ENCODE peak calls at places on chromosomes 1 and 21, in eight cellular contexts. One of them, this sample, is unnamed. For H3K27me3, the result is how much of the 10 kb centered on the place peaks cover.

GRCh38 chr1:36691374-36691773 is 208.7 kb upstream of the CSF3R start:
- DNase-seq in CD8-positive, alpha-beta memory T cell: no peak
- DNase-seq in testis: no peak
- DNase-seq in brain microvascular endothelial cell: no peak
- DNase-seq in CD4-positive, CD25-positive, alpha-beta regulatory T cell: no peak
- DNase-seq in neuronal stem cell: no peak
- DNase-seq in thoracic aorta: no peak
- DNase-seq in mammary epithelial cell: peak
- DNase-seq in this sample: no peak

GRCh38 chr1:57674803-57675202 is 250.9 kb upstream of the DAB1 start:
- DNase-seq in CD4-positive, CD25-positive, alpha-beta regulatory T cell: no peak
- DNase-seq in thoracic aorta: no peak
- DNase-seq in mammary epithelial cell: peak
- DNase-seq in brain microvascular endothelial cell: no peak
- DNase-seq in testis: no peak
- DNase-seq in CD8-positive, alpha-beta memory T cell: no peak
- DNase-seq in neuronal stem cell: no peak
- DNase-seq in this sample: no peak

GRCh38 chr1:187079330-187079729 is 250.6 kb downstream of the PLA2G4A start:
- DNase-seq in thoracic aorta: no peak
- DNase-seq in testis: no peak
- DNase-seq in mammary epithelial cell: no peak
- DNase-seq in CD8-positive, alpha-beta memory T cell: no peak
- DNase-seq in brain microvascular endothelial cell: no peak
- DNase-seq in CD4-positive, CD25-positive, alpha-beta regulatory T cell: no peak
- DNase-seq in neuronal stem cell: no peak
- DNase-seq in this sample: no peak

GRCh38 chr1:109438798-109439297 is 12.6 kb upstream of the PSMA5 start:
- DNase-seq in CD4-positive, CD25-positive, alpha-beta regulatory T cell: no peak
- DNase-seq in thoracic aorta: no peak
- DNase-seq in testis: no peak
- DNase-seq in CD8-positive, alpha-beta memory T cell: no peak
- DNase-seq in neuronal stem cell: no peak
- DNase-seq in brain microvascular endothelial cell: peak
- DNase-seq in mammary epithelial cell: peak
- DNase-seq in this sample: no peak

GRCh38 chr1:245213066-245213465 is 58.3 kb downstream of the KIF26B start:
- DNase-seq in mammary epithelial cell: no peak
- DNase-seq in CD4-positive, CD25-positive, alpha-beta regulatory T cell: no peak
- DNase-seq in brain microvascular endothelial cell: no peak
- DNase-seq in testis: no peak
- DNase-seq in thoracic aorta: no peak
- DNase-seq in neuronal stem cell: no peak
- DNase-seq in CD8-positive, alpha-beta memory T cell: no peak
- DNase-seq in this sample: no peak

GRCh38 chr1:243233908-243234307 is 21.2 kb downstream of the CEP170 start:
- DNase-seq in CD4-positive, CD25-positive, alpha-beta regulatory T cell: no peak
- DNase-seq in CD8-positive, alpha-beta memory T cell: no peak
- DNase-seq in thoracic aorta: no peak
- DNase-seq in mammary epithelial cell: no peak
- DNase-seq in testis: no peak
- DNase-seq in neuronal stem cell: no peak
- DNase-seq in brain microvascular endothelial cell: peak
- DNase-seq in this sample: no peak

GRCh38 chr1:41365772-41366427 is 4.7 kb downstream of the FOXO6 start:
- DNase-seq in CD8-positive, alpha-beta memory T cell: peak
- DNase-seq in neuronal stem cell: no peak
- DNase-seq in testis: no peak
- DNase-seq in brain microvascular endothelial cell: no peak
- DNase-seq in mammary epithelial cell: no peak
- DNase-seq in thoracic aorta: no peak
- DNase-seq in CD4-positive, CD25-positive, alpha-beta regulatory T cell: no peak
- DNase-seq in this sample: no peak

GRCh38 chr1:212688338-212689047 is 11.1 kb downstream of the BATF3 start:
- DNase-seq in brain microvascular endothelial cell: no peak
- DNase-seq in neuronal stem cell: no peak
- DNase-seq in testis: no peak
- DNase-seq in mammary epithelial cell: no peak
- DNase-seq in CD8-positive, alpha-beta memory T cell: no peak
- DNase-seq in thoracic aorta: no peak
- DNase-seq in CD4-positive, CD25-positive, alpha-beta regulatory T cell: no peak
- DNase-seq in this sample: no peak

GRCh38 chr1:221217029-221217428 is 337.8 kb downstream of the HLX start:
- DNase-seq in mammary epithelial cell: no peak
- DNase-seq in brain microvascular endothelial cell: no peak
- DNase-seq in neuronal stem cell: no peak
- DNase-seq in CD8-positive, alpha-beta memory T cell: no peak
- DNase-seq in testis: no peak
- DNase-seq in thoracic aorta: no peak
- DNase-seq in CD4-positive, CD25-positive, alpha-beta regulatory T cell: no peak
- DNase-seq in this sample: no peak

GRCh38 chr1:9231648-9232332 is 2.8 kb upstream of the H6PD start:
- DNase-seq in CD8-positive, alpha-beta memory T cell: no peak
- DNase-seq in neuronal stem cell: no peak
- DNase-seq in mammary epithelial cell: peak
- DNase-seq in CD4-positive, CD25-positive, alpha-beta regulatory T cell: no peak
- DNase-seq in testis: no peak
- DNase-seq in brain microvascular endothelial cell: peak
- DNase-seq in thoracic aorta: no peak
- DNase-seq in this sample: no peak

GRCh38 chr1:147496044-147496443 is 45.3 kb upstream of the BCL9 start:
- DNase-seq in testis: no peak
- DNase-seq in neuronal stem cell: no peak
- DNase-seq in CD4-positive, CD25-positive, alpha-beta regulatory T cell: no peak
- DNase-seq in CD8-positive, alpha-beta memory T cell: no peak
- DNase-seq in brain microvascular endothelial cell: no peak
- DNase-seq in mammary epithelial cell: no peak
- DNase-seq in thoracic aorta: no peak
- DNase-seq in this sample: no peak

GRCh38 chr1:147491098-147491497 is 50.2 kb upstream of the BCL9 start:
- DNase-seq in brain microvascular endothelial cell: no peak
- DNase-seq in testis: no peak
- DNase-seq in thoracic aorta: no peak
- DNase-seq in neuronal stem cell: no peak
- DNase-seq in CD4-positive, CD25-positive, alpha-beta regulatory T cell: no peak
- DNase-seq in CD8-positive, alpha-beta memory T cell: no peak
- DNase-seq in mammary epithelial cell: no peak
- DNase-seq in this sample: no peak

GRCh38 chr1:147493349-147493748 is 48.0 kb upstream of the BCL9 start:
- DNase-seq in CD4-positive, CD25-positive, alpha-beta regulatory T cell: no peak
- DNase-seq in thoracic aorta: no peak
- DNase-seq in testis: no peak
- DNase-seq in CD8-positive, alpha-beta memory T cell: no peak
- DNase-seq in mammary epithelial cell: no peak
- DNase-seq in brain microvascular endothelial cell: no peak
- DNase-seq in neuronal stem cell: no peak
- DNase-seq in this sample: no peak

GRCh38 chr1:147494998-147495580 is 46.2 kb upstream of the BCL9 start:
- DNase-seq in CD8-positive, alpha-beta memory T cell: peak
- DNase-seq in brain microvascular endothelial cell: peak
- DNase-seq in thoracic aorta: peak
- DNase-seq in mammary epithelial cell: peak
- DNase-seq in testis: peak
- DNase-seq in neuronal stem cell: peak
- DNase-seq in CD4-positive, CD25-positive, alpha-beta regulatory T cell: peak
- DNase-seq in this sample: peak

DNA sequence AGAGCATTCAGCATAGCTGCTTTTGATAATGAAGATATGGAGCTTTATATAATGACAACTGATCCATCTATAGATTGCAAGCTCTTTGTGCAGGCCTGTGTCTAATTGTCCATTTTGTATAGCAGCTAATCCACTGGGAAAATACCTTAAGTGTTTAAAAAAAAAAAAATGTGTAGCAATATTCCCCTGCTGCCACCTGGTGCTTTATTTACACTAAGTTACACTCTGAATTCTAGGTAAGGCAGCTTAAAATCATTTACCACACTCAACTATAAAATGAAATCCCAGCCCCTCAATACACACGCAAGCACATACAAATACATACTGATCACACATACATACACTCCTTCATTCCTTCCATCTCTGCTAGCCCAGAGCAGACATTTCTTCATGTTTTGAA is 49.1 kb upstream of the BCL9 start:
- DNase-seq in testis: no peak
- DNase-seq in CD8-positive, alpha-beta memory T cell: no peak
- DNase-seq in neuronal stem cell: no peak
- DNase-seq in mammary epithelial cell: no peak
- DNase-seq in brain microvascular endothelial cell: no peak
- DNase-seq in thoracic aorta: no peak
- DNase-seq in CD4-positive, CD25-positive, alpha-beta regulatory T cell: no peak
- DNase-seq in this sample: no peak
- H3K27me3 ChIP-seq in testis: under half
- H3K27me3 ChIP-seq in CD8-positive, alpha-beta memory T cell: under half
- H3K27me3 ChIP-seq in neuronal stem cell: under half
- H3K27me3 ChIP-seq in mammary epithelial cell: under half
- H3K27me3 ChIP-seq in brain microvascular endothelial cell: under half
- H3K27me3 ChIP-seq in thoracic aorta: under half
- H3K27me3 ChIP-seq in CD4-positive, CD25-positive, alpha-beta regulatory T cell: under half
- H3K27me3 ChIP-seq in this sample: under half

GRCh38 chr21:45914321-45914845 is 67.2 kb upstream of the COL6A1 start:
- DNase-seq in testis: no peak
- DNase-seq in mammary epithelial cell: no peak
- DNase-seq in CD4-positive, CD25-positive, alpha-beta regulatory T cell: no peak
- DNase-seq in CD8-positive, alpha-beta memory T cell: no peak
- DNase-seq in thoracic aorta: no peak
- DNase-seq in brain microvascular endothelial cell: no peak
- DNase-seq in neuronal stem cell: no peak
- DNase-seq in this sample: no peak

GRCh38 chr21:45911806-45912325 is 69.7 kb upstream of the COL6A1 start:
- DNase-seq in thoracic aorta: no peak
- DNase-seq in testis: no peak
- DNase-seq in CD4-positive, CD25-positive, alpha-beta regulatory T cell: no peak
- DNase-seq in mammary epithelial cell: no peak
- DNase-seq in neuronal stem cell: no peak
- DNase-seq in CD8-positive, alpha-beta memory T cell: no peak
- DNase-seq in brain microvascular endothelial cell: no peak
- DNase-seq in this sample: no peak

GRCh38 chr21:45912611-45913415 is 68.8 kb upstream of the COL6A1 start:
- DNase-seq in CD4-positive, CD25-positive, alpha-beta regulatory T cell: no peak
- DNase-seq in testis: no peak
- DNase-seq in mammary epithelial cell: no peak
- DNase-seq in thoracic aorta: no peak
- DNase-seq in neuronal stem cell: no peak
- DNase-seq in brain microvascular endothelial cell: no peak
- DNase-seq in CD8-positive, alpha-beta memory T cell: no peak
- DNase-seq in this sample: no peak

GRCh38 chr21:45913886-45914285 is 67.7 kb upstream of the COL6A1 start:
- DNase-seq in mammary epithelial cell: no peak
- DNase-seq in brain microvascular endothelial cell: no peak
- DNase-seq in testis: no peak
- DNase-seq in thoracic aorta: no peak
- DNase-seq in CD8-positive, alpha-beta memory T cell: no peak
- DNase-seq in CD4-positive, CD25-positive, alpha-beta regulatory T cell: no peak
- DNase-seq in neuronal stem cell: no peak
- DNase-seq in this sample: no peak

GRCh38 chr21:45913416-45913765 is 68.2 kb upstream of the COL6A1 start:
- DNase-seq in mammary epithelial cell: no peak
- DNase-seq in neuronal stem cell: no peak
- DNase-seq in CD4-positive, CD25-positive, alpha-beta regulatory T cell: no peak
- DNase-seq in thoracic aorta: no peak
- DNase-seq in brain microvascular endothelial cell: no peak
- DNase-seq in testis: no peak
- DNase-seq in CD8-positive, alpha-beta memory T cell: no peak
- DNase-seq in this sample: no peak
- H3K27me3 ChIP-seq in mammary epithelial cell: under half
- H3K27me3 ChIP-seq in neuronal stem cell: under half
- H3K27me3 ChIP-seq in CD4-positive, CD25-positive, alpha-beta regulatory T cell: under half
- H3K27me3 ChIP-seq in thoracic aorta: under half
- H3K27me3 ChIP-seq in brain microvascular endothelial cell: under half
- H3K27me3 ChIP-seq in testis: under half
- H3K27me3 ChIP-seq in CD8-positive, alpha-beta memory T cell: under half
- H3K27me3 ChIP-seq in this sample: under half

GRCh38 chr1:165355221-165355976 is 1.1 kb downstream of the LMX1A start:
- DNase-seq in testis: no peak
- DNase-seq in mammary epithelial cell: no peak
- DNase-seq in thoracic aorta: no peak
- DNase-seq in CD4-positive, CD25-positive, alpha-beta regulatory T cell: no peak
- DNase-seq in CD8-positive, alpha-beta memory T cell: no peak
- DNase-seq in neuronal stem cell: no peak
- DNase-seq in brain microvascular endothelial cell: no peak
- DNase-seq in this sample: no peak

GRCh38 chr1:165354739-165355138 is 1.8 kb downstream of the LMX1A start:
- DNase-seq in CD4-positive, CD25-positive, alpha-beta regulatory T cell: no peak
- DNase-seq in mammary epithelial cell: no peak
- DNase-seq in neuronal stem cell: no peak
- DNase-seq in thoracic aorta: no peak
- DNase-seq in brain microvascular endothelial cell: no peak
- DNase-seq in CD8-positive, alpha-beta memory T cell: no peak
- DNase-seq in testis: no peak
- DNase-seq in this sample: no peak

GRCh38 chr1:165356876-165357275 is 361 bp upstream of the LMX1A start:
- DNase-seq in mammary epithelial cell: no peak
- DNase-seq in neuronal stem cell: no peak
- DNase-seq in CD8-positive, alpha-beta memory T cell: no peak
- DNase-seq in CD4-positive, CD25-positive, alpha-beta regulatory T cell: no peak
- DNase-seq in thoracic aorta: no peak
- DNase-seq in testis: no peak
- DNase-seq in brain microvascular endothelial cell: no peak
- DNase-seq in this sample: no peak

GRCh38 chr1:165353731-165354671 is 2.5 kb downstream of the LMX1A start:
- DNase-seq in CD8-positive, alpha-beta memory T cell: no peak
- DNase-seq in neuronal stem cell: no peak
- DNase-seq in CD4-positive, CD25-positive, alpha-beta regulatory T cell: no peak
- DNase-seq in brain microvascular endothelial cell: no peak
- DNase-seq in thoracic aorta: no peak
- DNase-seq in testis: no peak
- DNase-seq in mammary epithelial cell: no peak
- DNase-seq in this sample: no peak

GRCh38 chr1:165355977-165356811 is at the start of gene LMX1A:
- DNase-seq in mammary epithelial cell: peak
- DNase-seq in CD8-positive, alpha-beta memory T cell: no peak
- DNase-seq in testis: peak
- DNase-seq in neuronal stem cell: no peak
- DNase-seq in brain microvascular endothelial cell: no peak
- DNase-seq in CD4-positive, CD25-positive, alpha-beta regulatory T cell: no peak
- DNase-seq in thoracic aorta: no peak
- DNase-seq in this sample: no peak
- H3K27me3 ChIP-seq in mammary epithelial cell: half or more
- H3K27me3 ChIP-seq in CD8-positive, alpha-beta memory T cell: under half
- H3K27me3 ChIP-seq in testis: under half
- H3K27me3 ChIP-seq in neuronal stem cell: half or more
- H3K27me3 ChIP-seq in brain microvascular endothelial cell: half or more
- H3K27me3 ChIP-seq in CD4-positive, CD25-positive, alpha-beta regulatory T cell: under half
- H3K27me3 ChIP-seq in thoracic aorta: under half
- H3K27me3 ChIP-seq in this sample: under half

DNA sequence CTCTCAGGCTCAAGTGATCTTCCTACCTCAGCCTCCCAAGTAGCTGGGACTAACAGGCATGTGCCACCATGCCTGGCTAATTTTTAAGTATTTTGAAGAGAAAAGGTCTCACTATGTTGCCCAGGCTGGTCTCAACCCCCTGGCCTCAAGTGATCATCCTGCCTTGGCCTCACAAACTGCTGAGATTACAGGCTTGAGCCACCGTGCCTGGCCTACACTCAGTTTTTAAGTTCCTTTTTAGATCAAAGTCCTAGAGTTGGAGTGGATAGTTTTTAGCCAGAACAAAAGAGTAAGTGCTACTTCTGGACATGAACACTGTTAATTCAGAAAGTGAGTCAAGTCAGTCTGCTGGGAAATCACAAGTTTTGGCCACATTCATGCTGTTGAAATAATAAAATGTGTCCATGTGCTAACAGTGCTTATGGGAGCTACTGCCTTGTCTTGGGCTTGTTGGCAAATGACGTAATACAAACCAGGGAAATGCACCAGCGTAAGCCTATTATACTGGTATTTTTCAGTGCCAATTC is 84.2 kb downstream of the NDUFS5 start:
- DNase-seq in mammary epithelial cell: peak
- DNase-seq in neuronal stem cell: no peak
- DNase-seq in CD8-positive, alpha-beta memory T cell: no peak
- DNase-seq in thoracic aorta: no peak
- DNase-seq in testis: no peak
- DNase-seq in CD4-positive, CD25-positive, alpha-beta regulatory T cell: no peak
- DNase-seq in brain microvascular endothelial cell: peak
- DNase-seq in this sample: no peak
- H3K27me3 ChIP-seq in mammary epithelial cell: under half
- H3K27me3 ChIP-seq in neuronal stem cell: under half
- H3K27me3 ChIP-seq in CD8-positive, alpha-beta memory T cell: under half
- H3K27me3 ChIP-seq in thoracic aorta: under half
- H3K27me3 ChIP-seq in testis: under half
- H3K27me3 ChIP-seq in CD4-positive, CD25-positive, alpha-beta regulatory T cell: under half
- H3K27me3 ChIP-seq in brain microvascular endothelial cell: under half
- H3K27me3 ChIP-seq in this sample: under half

This sample was measured in CD8-positive, alpha-beta T cell.